ENCODE peak calls at places on chromosomes 7 and 10, in nine cellular contexts. I is prostate gland, P is psoas muscle, U is heart left ventricle, K is upper lobe of left lung, B is cardiac muscle cell, R is lower lobe of right lung, Y is spleen, M is mucosa of descending colon. F is an unnamed sample. For H3K4me1 and H3K36me3, the result is how much of the 10 kb centered on the place peaks cover.

GRCh38 chr7:131105294-131105802 is 222.3 kb upstream of the MKLN1 start:
- DNase-seq in I (peak), R (no peak), M (no peak), B (peak), Y (no peak), U (no peak), K (peak), P (no peak), F (peak)

GRCh38 chr7:1842321-1843221 is 172.5 kb downstream of the ELFN1 start:
- DNase-seq in B (no peak), U (peak), I (no peak), R (peak), M (peak), Y (peak), K (no peak), P (peak), F (no peak)

GRCh38 chr7:69232445-69233376 is 365.6 kb upstream of the AUTS2 start:
- DNase-seq in P (no peak), I (no peak), U (no peak), R (no peak), K (no peak), M (no peak), Y (no peak), B (no peak), F (no peak)

GRCh38 chr10:17454181-17454800 is at the start of gene ST8SIA6:
- DNase-seq in R (peak), I (peak), P (peak), M (peak), U (peak), K (peak), Y (peak), B (peak), F (peak)

GRCh38 chr7:97859606-97860204 is 12.5 kb downstream of the ASNS start:
- DNase-seq in U (no peak), K (no peak), P (no peak), Y (no peak), I (no peak), R (no peak), B (no peak), M (no peak), F (no peak)

GRCh38 chr10:129101232-129101980 is 365.6 kb upstream of the MGMT start:
- DNase-seq in M (no peak), K (no peak), I (no peak), R (no peak), Y (no peak), U (no peak), B (peak), P (no peak), F (no peak)

GRCh38 chr7:101162551-101163280 is 2.7 kb downstream of the VGF start:
- DNase-seq in Y (peak), K (no peak), I (no peak), P (no peak), U (no peak), M (peak), R (peak), B (peak), F (peak)

GRCh38 chr7:81457858-81458522 is 311.9 kb downstream of the HGF start:
- DNase-seq in M (no peak), K (no peak), P (no peak), I (no peak), B (peak), R (no peak), U (no peak), Y (no peak), F (no peak)

GRCh38 chr10:48505394-48506112 is 99.3 kb downstream of the ARHGAP22 start:
- DNase-seq in I (peak), P (no peak), K (no peak), M (no peak), Y (peak), R (no peak), B (no peak), U (peak), F (no peak)

GRCh38 chr10:80530251-80530650 is 7.5 kb upstream of the SH2D4B start:
- DNase-seq in I (no peak), M (peak), U (peak), P (peak), R (no peak), K (peak), Y (no peak), B (peak), F (peak)

GRCh38 chr10:53843691-53844362 is 957.2 kb downstream of the PCDH15 start:
- DNase-seq in B (peak), Y (no peak), I (no peak), K (no peak), M (no peak), U (no peak), R (no peak), P (no peak), F (no peak)

GRCh38 chr7:157405501-157405900 is 68.7 kb downstream of the DNAJB6 start:
- DNase-seq in U (peak), B (no peak), M (no peak), Y (no peak), R (no peak), P (no peak), K (no peak), I (no peak), F (no peak)

GRCh38 chr7:157407512-157408257 is 70.9 kb downstream of the DNAJB6 start:
- DNase-seq in P (no peak), M (no peak), K (no peak), I (no peak), B (no peak), R (no peak), Y (no peak), U (peak), F (no peak)

GRCh38 chr7:157404845-157405481 is 68.2 kb downstream of the DNAJB6 start:
- DNase-seq in B (peak), U (peak), Y (peak), P (no peak), M (no peak), R (no peak), K (no peak), I (no peak), F (peak)

GRCh38 chr7:157406971-157407370 is 70.2 kb downstream of the DNAJB6 start:
- DNase-seq in K (no peak), U (peak), Y (no peak), I (no peak), R (no peak), M (no peak), B (no peak), P (no peak), F (no peak)

GRCh38 chr7:157405914-157406810 is 69.4 kb downstream of the DNAJB6 start:
- DNase-seq in P (peak), B (no peak), I (no peak), Y (no peak), M (no peak), U (peak), R (no peak), K (no peak), F (no peak)
- H3K4me1 ChIP-seq in P (under half), B (under half), I (under half), Y (under half), M (under half), U (under half), R (under half), K (under half), F (under half)

DNA sequence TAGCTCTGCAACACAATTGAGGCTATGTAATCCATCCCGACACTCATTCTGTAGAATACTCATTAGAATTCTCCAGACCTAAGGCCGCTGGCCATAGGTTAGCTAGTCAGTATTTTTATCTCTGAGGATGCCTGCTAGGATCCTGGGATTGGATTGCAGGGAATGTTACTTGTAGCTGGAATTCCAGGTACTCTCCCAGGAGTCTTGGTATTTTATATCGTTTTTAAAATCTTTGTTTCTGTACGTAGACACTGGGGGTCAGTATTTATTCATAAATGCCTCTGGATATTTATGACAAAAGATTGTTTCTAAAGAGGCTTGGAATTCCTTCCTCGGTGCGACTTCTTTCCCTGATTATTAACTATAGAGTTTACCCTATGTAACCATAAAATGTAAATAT is 40.1 kb downstream of the BPGM start:
- DNase-seq in P (no peak), U (no peak), R (no peak), I (no peak), B (peak), K (no peak), M (no peak), Y (no peak), F (no peak)
- TF ChIP-seq CTCF in P (peak), U (no peak), R (peak), I (peak), B (peak), K (no peak), M (no peak), Y (no peak), F (peak)

GRCh38 chr7:42926204-42926603 is 5.8 kb downstream of the PSMA2 start:
- DNase-seq in U (no peak), B (no peak), Y (no peak), P (no peak), M (no peak), K (no peak), I (no peak), R (no peak), F (no peak)
- H3K36me3 ChIP-seq in U (half or more), B (under half), Y (under half), P (half or more), M (under half), K (under half), I (under half), R (half or more), F (under half)

GRCh38 chr7:125059861-125060456 is 130.3 kb upstream of the POT1 start:
- DNase-seq in Y (no peak), I (no peak), K (no peak), M (no peak), U (no peak), B (peak), R (no peak), P (no peak), F (no peak)
- H3K4me1 ChIP-seq in Y (under half), I (under half), K (under half), M (under half), U (under half), B (under half), R (under half), P (under half), F (under half)

DNA sequence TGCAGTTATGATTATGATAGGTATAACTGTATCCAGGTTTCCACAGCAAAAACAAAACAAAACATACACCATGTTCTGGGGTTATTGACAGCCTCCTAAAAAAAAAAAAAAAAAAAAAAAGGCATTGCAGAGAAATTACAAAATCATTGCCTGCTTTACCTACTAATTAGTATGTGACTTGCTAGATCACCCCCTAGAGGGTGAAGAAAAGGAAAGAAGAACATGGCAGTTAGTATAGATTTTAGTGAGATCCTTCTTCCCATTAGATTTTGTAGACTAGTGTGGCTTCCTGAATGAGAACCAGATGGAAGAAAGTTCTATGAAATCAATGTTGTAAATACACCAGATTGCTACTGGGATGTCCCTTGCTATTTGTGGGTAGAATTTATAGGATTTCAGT is 24.0 kb upstream of the AGBL3 start:
- DNase-seq in Y (no peak), R (no peak), P (no peak), B (no peak), K (no peak), U (no peak), M (no peak), I (no peak), F (no peak)
- TF ChIP-seq CTCF in Y (no peak), R (no peak), P (no peak), B (no peak), K (no peak), U (no peak), M (no peak), I (no peak), F (no peak)

GRCh38 chr10:103447187-103447586 is 5.0 kb downstream of the CALHM2 start:
- DNase-seq in I (no peak), Y (no peak), M (no peak), K (no peak), P (no peak), R (peak), B (no peak), U (no peak), F (no peak)

GRCh38 chr10:103445767-103446567 is 6.2 kb downstream of the CALHM2 start:
- DNase-seq in B (peak), K (no peak), M (peak), Y (no peak), P (peak), U (peak), I (no peak), R (no peak), F (peak)

GRCh38 chr10:103443475-103444185 is 8.5 kb downstream of the CALHM2 start:
- DNase-seq in M (no peak), R (no peak), U (no peak), B (no peak), I (no peak), P (no peak), Y (no peak), K (no peak), F (no peak)

GRCh38 chr10:103444478-103444877 is 7.7 kb downstream of the CALHM2 start:
- DNase-seq in M (no peak), K (no peak), U (no peak), Y (no peak), R (no peak), B (no peak), I (no peak), P (no peak), F (no peak)

DNA sequence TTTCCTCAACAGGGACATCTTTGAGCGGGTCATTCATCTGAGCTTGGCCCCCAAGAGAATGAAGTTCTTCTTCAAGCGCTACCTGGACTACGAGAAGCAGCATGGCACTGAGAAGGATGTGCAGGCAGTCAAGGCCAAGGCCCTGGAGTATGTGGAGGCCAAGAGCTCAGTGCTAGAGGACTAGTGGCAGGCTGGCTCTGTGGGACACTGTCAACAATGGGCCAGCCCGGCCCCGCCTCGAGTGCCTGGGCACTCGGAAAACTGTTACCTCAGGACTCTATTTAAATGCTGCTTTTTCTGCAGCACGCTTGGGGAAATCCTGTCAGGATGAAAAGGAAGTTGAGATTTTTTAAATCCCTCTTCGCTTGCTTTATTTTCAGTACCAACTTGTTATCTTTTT is 6.8 kb downstream of the CALHM2 start:
- DNase-seq in I (no peak), Y (no peak), K (no peak), B (no peak), U (no peak), R (no peak), P (no peak), M (no peak), F (no peak)
- H3K36me3 ChIP-seq in I (under half), Y (under half), K (half or more), B (under half), U (half or more), R (half or more), P (half or more), M (under half), F (under half)

DNA sequence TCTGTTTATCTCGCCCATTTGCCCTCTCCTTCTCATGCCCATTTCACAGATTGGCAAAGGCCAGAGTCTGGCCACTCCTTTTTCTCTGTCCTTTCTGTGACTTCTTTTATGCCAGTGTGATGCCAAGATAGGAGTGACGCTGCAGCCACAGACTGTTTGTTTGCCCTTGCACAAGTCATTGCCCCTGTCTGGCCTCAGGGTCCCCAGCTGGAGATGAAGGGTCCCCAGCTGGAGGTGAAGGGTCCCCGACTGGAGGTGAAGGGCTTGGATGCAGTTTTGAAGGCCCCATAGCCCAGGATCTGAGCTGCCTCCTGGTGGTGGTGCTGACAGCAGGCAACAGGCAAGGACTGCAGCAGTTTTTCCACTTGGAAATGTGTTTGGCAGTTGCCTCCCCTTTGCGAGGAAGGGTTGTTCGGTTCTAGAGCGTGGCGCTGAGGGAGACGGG is 50.8 kb upstream of the SLC29A3 start:
- DNase-seq in Y (no peak), M (no peak), K (no peak), I (no peak), U (peak), B (peak), P (no peak), R (no peak), F (no peak)
- H3K4me1 ChIP-seq in Y (under half), M (under half), K (under half), I (under half), U (under half), B (half or more), P (under half), R (under half), F (under half)

DNA sequence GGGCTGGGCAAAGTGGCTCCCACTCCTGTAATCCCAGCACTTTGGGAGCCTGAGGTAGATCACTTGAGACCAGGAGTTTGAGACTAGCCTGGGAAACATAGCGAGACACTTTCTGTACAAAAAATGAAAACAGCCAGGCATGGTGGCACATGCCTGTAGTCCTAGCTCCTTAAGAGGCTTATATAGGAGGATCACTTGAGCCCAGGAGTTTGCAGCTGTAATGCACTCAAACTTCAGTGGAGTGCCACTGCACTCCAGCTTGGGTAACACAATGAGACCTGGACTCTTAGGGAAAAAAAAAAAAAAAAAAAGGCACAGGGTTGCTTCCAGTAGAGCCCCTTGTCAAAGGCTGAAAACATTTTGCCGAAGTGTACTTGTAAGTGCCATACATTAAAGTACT is 195.2 kb downstream of the PHTF2 start:
- DNase-seq in K (peak), R (no peak), I (no peak), P (no peak), M (no peak), Y (no peak), B (no peak), U (no peak), F (no peak)
- TF ChIP-seq CTCF in K (no peak), R (no peak), I (no peak), P (no peak), M (no peak), Y (no peak), B (no peak), U (no peak), F (no peak)

DNA sequence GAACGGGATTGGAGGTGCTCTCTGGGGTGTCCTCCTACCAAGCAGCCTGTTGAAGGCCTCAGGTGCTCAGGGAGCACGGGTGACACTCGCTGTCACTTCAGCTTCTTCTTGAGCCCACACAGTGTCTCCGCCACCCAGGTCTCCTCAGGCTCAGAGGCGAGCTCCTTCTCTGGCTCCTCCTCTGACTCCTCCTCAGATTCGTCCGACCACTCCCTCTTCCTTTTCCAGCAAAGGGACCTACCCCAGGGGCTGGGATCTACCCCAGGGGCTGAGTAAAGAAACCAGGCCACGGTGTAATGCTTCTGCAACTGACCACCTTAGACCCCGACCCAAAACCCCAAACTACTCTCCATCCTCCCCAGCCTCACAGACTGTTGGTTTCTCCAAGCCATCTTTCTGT is 9.2 kb upstream of the RBAK start:
- DNase-seq in B (no peak), M (no peak), I (no peak), Y (no peak), U (no peak), K (no peak), R (no peak), P (no peak), F (no peak)
- H3K36me3 ChIP-seq in B (under half), M (under half), I (under half), Y (under half), U (under half), K (under half), R (under half), P (under half), F (under half)

GRCh38 chr7:33044986-33045385 is 17.6 kb downstream of the NT5C3A start:
- DNase-seq in I (no peak), R (no peak), B (no peak), Y (no peak), U (no peak), P (no peak), K (no peak), M (no peak), F (no peak)

GRCh38 chr7:33039905-33040292 is 22.7 kb downstream of the NT5C3A start:
- DNase-seq in B (no peak), U (no peak), P (no peak), M (no peak), K (no peak), I (no peak), Y (no peak), R (no peak), F (no peak)

GRCh38 chr7:33043875-33044718 is 18.5 kb downstream of the NT5C3A start:
- DNase-seq in U (no peak), P (no peak), Y (no peak), K (no peak), B (peak), M (no peak), I (peak), R (no peak), F (no peak)

GRCh38 chr7:33040803-33041516 is 21.6 kb downstream of the NT5C3A start:
- DNase-seq in Y (no peak), P (no peak), I (peak), K (peak), B (peak), M (no peak), R (no peak), U (no peak), F (peak)

DNA sequence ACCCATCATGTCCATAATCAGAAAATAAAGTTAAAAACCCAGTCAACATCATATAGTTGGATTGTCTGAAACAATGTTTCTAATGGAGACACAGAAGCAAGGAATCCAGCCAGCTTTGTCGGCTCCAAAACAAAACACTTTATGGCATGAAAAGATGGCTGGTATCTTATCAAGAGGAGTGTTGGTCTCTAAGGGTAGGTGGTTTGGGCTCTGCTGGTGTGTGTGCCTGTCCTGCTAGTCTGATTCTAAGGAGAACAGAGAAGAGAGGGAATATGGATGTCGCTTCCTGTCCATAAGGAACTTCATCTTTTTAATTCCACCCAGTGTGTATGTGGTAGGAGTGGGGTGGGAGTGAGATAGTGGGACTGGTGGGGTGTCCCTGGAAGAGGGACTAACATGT is 19.1 kb downstream of the NT5C3A start:
- DNase-seq in U (no peak), M (no peak), R (no peak), I (no peak), Y (no peak), K (no peak), P (no peak), B (no peak), F (no peak)
- H3K4me1 ChIP-seq in U (under half), M (under half), R (half or more), I (under half), Y (half or more), K (half or more), P (under half), B (under half), F (half or more)